ENCODE peak calls at places on chromosome 22, in five cellular contexts. X is fibroblast of lung, T is head of caudate nucleus, R is activated T-cell treated with anti-CD3 and anti-CD28 coated beads for 48 hours, D is EL. Q is an unnamed sample.

GRCh38 chr22:33188316-33188715 is 130.1 kb upstream of the SYN3 start:
- DNase-seq in X (no peak), T (no peak), R (no peak), D (no peak), Q (no peak)

GRCh38 chr22:46006379-46007002 is 29.5 kb upstream of the WNT7B start:
- DNase-seq in X (peak), T (peak), R (peak), D (peak), Q (peak)

GRCh38 chr22:39092111-39092867 is 4.8 kb upstream of the APOBEC3H start:
- DNase-seq in X (no peak), T (no peak), R (no peak), D (no peak), Q (no peak)

GRCh38 chr22:45462034-45462655 is 40.5 kb upstream of the FBLN1 start:
- DNase-seq in X (no peak), T (no peak), R (no peak), D (no peak), Q (no peak)

GRCh38 chr22:48536691-48537591 is 1290.7 kb downstream of the BRD1 start:
- DNase-seq in X (peak), T (peak), R (no peak), D (no peak), Q (peak)

GRCh38 chr22:30392661-30393321 is 4.0 kb upstream of the SEC14L2 start:
- DNase-seq in X (no peak), T (no peak), R (no peak), D (no peak), Q (no peak)

GRCh38 chr22:38724926-38725571 is 19.3 kb downstream of the GTPBP1 start:
- DNase-seq in X (no peak), T (peak), R (no peak), D (peak), Q (no peak)

GRCh38 chr22:37775785-37776638 is 31.7 kb upstream of the GCAT start:
- DNase-seq in X (peak), T (no peak), R (no peak), D (peak), Q (no peak)

GRCh38 chr22:42719656-42720262 is 911 bp downstream of the A4GALT start:
- DNase-seq in X (no peak), T (no peak), R (no peak), D (no peak), Q (no peak)

GRCh38 chr22:20232237-20232598 is 35.9 kb downstream of the RTN4R start:
- DNase-seq in X (no peak), T (no peak), R (no peak), D (no peak), Q (no peak)

GRCh38 chr22:37486224-37486845 is at the start of gene MFNG:
- DNase-seq in X (peak), T (peak), R (peak), D (peak), Q (peak)

GRCh38 chr22:38112361-38112760 is 1.9 kb upstream of the BAIAP2L2 start:
- DNase-seq in X (no peak), T (no peak), R (no peak), D (no peak), Q (no peak)

GRCh38 chr22:37197451-37198289 is 9.6 kb upstream of the C1QTNF6 start:
- DNase-seq in X (peak), T (no peak), R (no peak), D (peak), Q (peak)

GRCh38 chr22:20867179-20868099 is 8.6 kb downstream of the SNAP29 start:
- DNase-seq in X (no peak), T (peak), R (no peak), D (no peak), Q (no peak)

GRCh38 chr22:47610766-47611165 is 848.3 kb downstream of the TBC1D22A start:
- DNase-seq in X (no peak), T (no peak), R (no peak), D (no peak), Q (no peak)

GRCh38 chr22:47200273-47201051 is 438.0 kb downstream of the TBC1D22A start:
- DNase-seq in X (no peak), T (no peak), R (no peak), D (no peak), Q (no peak)

GRCh38 chr22:28179392-28179791 is 260.3 kb upstream of the PITPNB start:
- DNase-seq in X (no peak), T (no peak), R (no peak), D (no peak), Q (no peak)

GRCh38 chr22:23759566-23759965 is 3.2 kb upstream of the C22orf15 start:
- DNase-seq in X (no peak), T (no peak), R (no peak), D (no peak), Q (no peak)

GRCh38 chr22:37244114-37244921 is at the start of gene RAC2:
- DNase-seq in X (peak), T (peak), R (peak), D (peak), Q (peak)

GRCh38 chr22:33247758-33248157 is 189.6 kb upstream of the SYN3 start:
- DNase-seq in X (peak), T (no peak), R (no peak), D (no peak), Q (no peak)

GRCh38 chr22:17578129-17578754 is 14.9 kb downstream of the SLC25A18 start:
- DNase-seq in X (peak), T (peak), R (no peak), D (no peak), Q (no peak)

GRCh38 chr22:29744902-29745301 is 21.9 kb downstream of the ZMAT5 start:
- DNase-seq in X (peak), T (no peak), R (no peak), D (peak), Q (no peak)

GRCh38 chr22:43244803-43245527 is 58.0 kb upstream of the TTLL12 start:
- DNase-seq in X (no peak), T (no peak), R (no peak), D (no peak), Q (no peak)

GRCh38 chr22:48855593-48856307 is 971.9 kb downstream of the BRD1 start:
- DNase-seq in X (no peak), T (no peak), R (no peak), D (no peak), Q (no peak)

GRCh38 chr22:20663941-20664593 is 109.8 kb upstream of the SERPIND1 start:
- DNase-seq in X (no peak), T (no peak), R (no peak), D (no peak), Q (no peak)

GRCh38 chr22:36256474-36256873 is 3.5 kb downstream of the APOL1 start:
- DNase-seq in X (no peak), T (no peak), R (no peak), D (no peak), Q (no peak)

GRCh38 chr22:38850941-38851849 is 7.4 kb upstream of the NPTXR start:
- DNase-seq in X (peak), T (peak), R (no peak), D (peak), Q (no peak)

GRCh38 chr22:30870451-30871345 is 97.9 kb downstream of the MORC2 start:
- DNase-seq in X (no peak), T (peak), R (no peak), D (no peak), Q (no peak)

GRCh38 chr22:50399751-50400331 is 56.7 kb downstream of the PPP6R2 start:
- DNase-seq in X (no peak), T (peak), R (peak), D (peak), Q (peak)

GRCh38 chr22:29587938-29588699 is 7.2 kb upstream of the NIPSNAP1 start:
- DNase-seq in X (peak), T (no peak), R (no peak), D (peak), Q (no peak)

GRCh38 chr22:30943368-30943767 is 25.2 kb downstream of the MORC2 start:
- DNase-seq in X (no peak), T (no peak), R (no peak), D (no peak), Q (no peak)

GRCh38 chr22:23376256-23376655 is 195.9 kb downstream of the BCR start:
- DNase-seq in X (no peak), T (no peak), R (peak), D (peak), Q (no peak)

GRCh38 chr22:30955153-30955552 is 13.4 kb downstream of the MORC2 start:
- DNase-seq in X (no peak), T (no peak), R (no peak), D (no peak), Q (no peak)

Q was measured in C1 segment of cervical spinal cord.